ENCODE peak calls at places on chromosomes 13 and 19, in six cellular contexts. One of them, this sample, is unnamed.

GRCh38 chr19:42433503-42434260 is 6.5 kb upstream of the LIPE start:
- DNase-seq in sciatic nerve: peak
- DNase-seq in CD4-positive, CD25-positive, alpha-beta regulatory T cell: peak
- DNase-seq in adipocyte: peak
- DNase-seq in astrocyte of the spinal cord: peak
- DNase-seq in NCI-H510A treated with DMSO at 0.1 percent for 48 hours: no peak
- DNase-seq in this sample: peak

GRCh38 chr13:63110431-63110830 is 1694.8 kb upstream of the PCDH20 start:
- DNase-seq in sciatic nerve: no peak
- DNase-seq in CD4-positive, CD25-positive, alpha-beta regulatory T cell: no peak
- DNase-seq in adipocyte: peak
- DNase-seq in astrocyte of the spinal cord: no peak
- DNase-seq in NCI-H510A treated with DMSO at 0.1 percent for 48 hours: no peak
- DNase-seq in this sample: no peak

GRCh38 chr19:18007605-18007938 is 398 bp upstream of the ARRDC2 start:
- DNase-seq in sciatic nerve: no peak
- DNase-seq in CD4-positive, CD25-positive, alpha-beta regulatory T cell: no peak
- DNase-seq in adipocyte: no peak
- DNase-seq in astrocyte of the spinal cord: no peak
- DNase-seq in NCI-H510A treated with DMSO at 0.1 percent for 48 hours: no peak
- DNase-seq in this sample: no peak

GRCh38 chr13:104773775-104774174 is 1707.6 kb upstream of the SLC10A2 start:
- DNase-seq in sciatic nerve: no peak
- DNase-seq in CD4-positive, CD25-positive, alpha-beta regulatory T cell: no peak
- DNase-seq in adipocyte: peak
- DNase-seq in astrocyte of the spinal cord: peak
- DNase-seq in NCI-H510A treated with DMSO at 0.1 percent for 48 hours: peak
- DNase-seq in this sample: peak

GRCh38 chr19:54329476-54330165 is 9.3 kb downstream of the LILRA4 start:
- DNase-seq in sciatic nerve: no peak
- DNase-seq in CD4-positive, CD25-positive, alpha-beta regulatory T cell: no peak
- DNase-seq in adipocyte: no peak
- DNase-seq in astrocyte of the spinal cord: no peak
- DNase-seq in NCI-H510A treated with DMSO at 0.1 percent for 48 hours: no peak
- DNase-seq in this sample: no peak

GRCh38 chr13:20192470-20193141 is at the start of gene GJB2:
- DNase-seq in sciatic nerve: no peak
- DNase-seq in CD4-positive, CD25-positive, alpha-beta regulatory T cell: no peak
- DNase-seq in adipocyte: no peak
- DNase-seq in astrocyte of the spinal cord: no peak
- DNase-seq in NCI-H510A treated with DMSO at 0.1 percent for 48 hours: no peak
- DNase-seq in this sample: peak

GRCh38 chr13:20342326-20342725 is 110.2 kb upstream of the GJB6 start:
- DNase-seq in sciatic nerve: no peak
- DNase-seq in CD4-positive, CD25-positive, alpha-beta regulatory T cell: no peak
- DNase-seq in adipocyte: no peak
- DNase-seq in astrocyte of the spinal cord: no peak
- DNase-seq in NCI-H510A treated with DMSO at 0.1 percent for 48 hours: no peak
- DNase-seq in this sample: no peak

GRCh38 chr13:66748712-66749111 is 481.4 kb downstream of the PCDH9 start:
- DNase-seq in sciatic nerve: no peak
- DNase-seq in CD4-positive, CD25-positive, alpha-beta regulatory T cell: no peak
- DNase-seq in adipocyte: no peak
- DNase-seq in astrocyte of the spinal cord: no peak
- DNase-seq in NCI-H510A treated with DMSO at 0.1 percent for 48 hours: no peak
- DNase-seq in this sample: no peak

GRCh38 chr19:3338541-3339181 is 27.7 kb upstream of the NFIC start:
- DNase-seq in sciatic nerve: no peak
- DNase-seq in CD4-positive, CD25-positive, alpha-beta regulatory T cell: peak
- DNase-seq in adipocyte: no peak
- DNase-seq in astrocyte of the spinal cord: no peak
- DNase-seq in NCI-H510A treated with DMSO at 0.1 percent for 48 hours: no peak
- DNase-seq in this sample: no peak

GRCh38 chr13:94236876-94237275 is 242.6 kb downstream of the DCT start:
- DNase-seq in sciatic nerve: no peak
- DNase-seq in CD4-positive, CD25-positive, alpha-beta regulatory T cell: no peak
- DNase-seq in adipocyte: peak
- DNase-seq in astrocyte of the spinal cord: peak
- DNase-seq in NCI-H510A treated with DMSO at 0.1 percent for 48 hours: no peak
- DNase-seq in this sample: no peak

GRCh38 chr19:30682576-30683536 is 310.7 kb downstream of the ZNF536 start:
- DNase-seq in sciatic nerve: peak
- DNase-seq in CD4-positive, CD25-positive, alpha-beta regulatory T cell: peak
- DNase-seq in adipocyte: peak
- DNase-seq in astrocyte of the spinal cord: peak
- DNase-seq in NCI-H510A treated with DMSO at 0.1 percent for 48 hours: peak
- DNase-seq in this sample: peak

GRCh38 chr19:14006766-14007562 is 844 bp upstream of the RFX1 start:
- DNase-seq in sciatic nerve: peak
- DNase-seq in CD4-positive, CD25-positive, alpha-beta regulatory T cell: no peak
- DNase-seq in adipocyte: peak
- DNase-seq in astrocyte of the spinal cord: no peak
- DNase-seq in NCI-H510A treated with DMSO at 0.1 percent for 48 hours: no peak
- DNase-seq in this sample: no peak

GRCh38 chr13:114053026-114053425 is 79.2 kb upstream of the C13orf46 start:
- DNase-seq in sciatic nerve: no peak
- DNase-seq in CD4-positive, CD25-positive, alpha-beta regulatory T cell: no peak
- DNase-seq in adipocyte: peak
- DNase-seq in astrocyte of the spinal cord: peak
- DNase-seq in NCI-H510A treated with DMSO at 0.1 percent for 48 hours: no peak
- DNase-seq in this sample: no peak

GRCh38 chr19:719636-720377 is 11.1 kb downstream of the PALM start:
- DNase-seq in sciatic nerve: peak
- DNase-seq in CD4-positive, CD25-positive, alpha-beta regulatory T cell: no peak
- DNase-seq in adipocyte: no peak
- DNase-seq in astrocyte of the spinal cord: no peak
- DNase-seq in NCI-H510A treated with DMSO at 0.1 percent for 48 hours: no peak
- DNase-seq in this sample: no peak

GRCh38 chr13:45063261-45063870 is 56.9 kb upstream of the GTF2F2 start:
- DNase-seq in sciatic nerve: no peak
- DNase-seq in CD4-positive, CD25-positive, alpha-beta regulatory T cell: no peak
- DNase-seq in adipocyte: no peak
- DNase-seq in astrocyte of the spinal cord: peak
- DNase-seq in NCI-H510A treated with DMSO at 0.1 percent for 48 hours: no peak
- DNase-seq in this sample: no peak

GRCh38 chr13:111431241-111431640 is 110.8 kb downstream of the TEX29 start:
- DNase-seq in sciatic nerve: no peak
- DNase-seq in CD4-positive, CD25-positive, alpha-beta regulatory T cell: no peak
- DNase-seq in adipocyte: no peak
- DNase-seq in astrocyte of the spinal cord: no peak
- DNase-seq in NCI-H510A treated with DMSO at 0.1 percent for 48 hours: peak
- DNase-seq in this sample: no peak

GRCh38 chr13:110390572-110390971 is 83.5 kb downstream of the COL4A2 start:
- DNase-seq in sciatic nerve: no peak
- DNase-seq in CD4-positive, CD25-positive, alpha-beta regulatory T cell: no peak
- DNase-seq in adipocyte: peak
- DNase-seq in astrocyte of the spinal cord: peak
- DNase-seq in NCI-H510A treated with DMSO at 0.1 percent for 48 hours: no peak
- DNase-seq in this sample: no peak

GRCh38 chr19:12090807-12091206 is 26.3 kb downstream of the ZNF844 start:
- DNase-seq in sciatic nerve: peak
- DNase-seq in CD4-positive, CD25-positive, alpha-beta regulatory T cell: peak
- DNase-seq in adipocyte: peak
- DNase-seq in astrocyte of the spinal cord: peak
- DNase-seq in NCI-H510A treated with DMSO at 0.1 percent for 48 hours: no peak
- DNase-seq in this sample: no peak

GRCh38 chr13:77988355-77988754 is 69.7 kb upstream of the EDNRB start:
- DNase-seq in sciatic nerve: no peak
- DNase-seq in CD4-positive, CD25-positive, alpha-beta regulatory T cell: no peak
- DNase-seq in adipocyte: no peak
- DNase-seq in astrocyte of the spinal cord: no peak
- DNase-seq in NCI-H510A treated with DMSO at 0.1 percent for 48 hours: no peak
- DNase-seq in this sample: no peak

GRCh38 chr13:81133066-81133465 is 792.1 kb upstream of the SPRY2 start:
- DNase-seq in sciatic nerve: no peak
- DNase-seq in CD4-positive, CD25-positive, alpha-beta regulatory T cell: no peak
- DNase-seq in adipocyte: peak
- DNase-seq in astrocyte of the spinal cord: peak
- DNase-seq in NCI-H510A treated with DMSO at 0.1 percent for 48 hours: no peak
- DNase-seq in this sample: no peak

GRCh38 chr13:24512208-24513068 is at the start of gene PARP4:
- DNase-seq in sciatic nerve: peak
- DNase-seq in CD4-positive, CD25-positive, alpha-beta regulatory T cell: peak
- DNase-seq in adipocyte: peak
- DNase-seq in astrocyte of the spinal cord: peak
- DNase-seq in NCI-H510A treated with DMSO at 0.1 percent for 48 hours: peak
- DNase-seq in this sample: peak

GRCh38 chr19:12596927-12597548 is 13.6 kb downstream of the ZNF490 start:
- DNase-seq in sciatic nerve: no peak
- DNase-seq in CD4-positive, CD25-positive, alpha-beta regulatory T cell: no peak
- DNase-seq in adipocyte: no peak
- DNase-seq in astrocyte of the spinal cord: no peak
- DNase-seq in NCI-H510A treated with DMSO at 0.1 percent for 48 hours: no peak
- DNase-seq in this sample: no peak

GRCh38 chr19:3443840-3444694 is 36.3 kb downstream of the SMIM24 start:
- DNase-seq in sciatic nerve: no peak
- DNase-seq in CD4-positive, CD25-positive, alpha-beta regulatory T cell: no peak
- DNase-seq in adipocyte: no peak
- DNase-seq in astrocyte of the spinal cord: peak
- DNase-seq in NCI-H510A treated with DMSO at 0.1 percent for 48 hours: no peak
- DNase-seq in this sample: no peak

GRCh38 chr13:98482476-98483444 is 94.1 kb downstream of the STK24 start:
- DNase-seq in sciatic nerve: peak
- DNase-seq in CD4-positive, CD25-positive, alpha-beta regulatory T cell: no peak
- DNase-seq in adipocyte: peak
- DNase-seq in astrocyte of the spinal cord: peak
- DNase-seq in NCI-H510A treated with DMSO at 0.1 percent for 48 hours: no peak
- DNase-seq in this sample: no peak